ENCODE peak calls at places on chromosomes 6 and 20, in six cellular contexts. One of them, this sample, is unnamed.
A peak's percentile ranks its signal among the peaks of the same experiment; 100 is the strongest.

GRCh38 chr6:90068264-90068663 is 174.0 kb downstream of the GJA10 start:
- DNase-seq in heart right ventricle: peak; percentile 22
- DNase-seq in NCI-H1092: no peak
- DNase-seq in fibroblast of mammary gland: peak; percentile 90
- DNase-seq in CD4-positive, alpha-beta T cell: no peak
- DNase-seq in COR-L47: no peak
- DNase-seq in this sample: peak; percentile 88

GRCh38 chr6:100881707-100882040 is 545 bp upstream of the ASCC3 start:
- DNase-seq in NCI-H1092: no peak
- DNase-seq in CD4-positive, alpha-beta T cell: no peak
- DNase-seq in COR-L47: no peak
- DNase-seq in fibroblast of mammary gland: peak; percentile 13
- DNase-seq in heart right ventricle: no peak
- DNase-seq in this sample: no peak

GRCh38 chr6:74434165-74434564 is 738.2 kb downstream of the CD109 start:
- DNase-seq in NCI-H1092: no peak
- DNase-seq in COR-L47: no peak
- DNase-seq in fibroblast of mammary gland: no peak
- DNase-seq in CD4-positive, alpha-beta T cell: no peak
- DNase-seq in heart right ventricle: no peak
- DNase-seq in this sample: no peak

GRCh38 chr6:14028631-14029030 is 88.9 kb upstream of the CD83 start:
- DNase-seq in CD4-positive, alpha-beta T cell: no peak
- DNase-seq in heart right ventricle: no peak
- DNase-seq in COR-L47: no peak
- DNase-seq in fibroblast of mammary gland: no peak
- DNase-seq in NCI-H1092: no peak
- DNase-seq in this sample: no peak

GRCh38 chr20:8721098-8721497 is 347.8 kb upstream of the PLCB4 start:
- DNase-seq in CD4-positive, alpha-beta T cell: no peak
- DNase-seq in heart right ventricle: peak; percentile 50
- DNase-seq in COR-L47: peak; percentile 69
- DNase-seq in fibroblast of mammary gland: peak; percentile 70
- DNase-seq in NCI-H1092: peak; percentile 10
- DNase-seq in this sample: peak; percentile 48

GRCh38 chr20:19492937-19493336 is 265.1 kb upstream of the RIN2 start:
- DNase-seq in fibroblast of mammary gland: no peak
- DNase-seq in NCI-H1092: peak; percentile 11
- DNase-seq in heart right ventricle: no peak
- DNase-seq in CD4-positive, alpha-beta T cell: no peak
- DNase-seq in COR-L47: peak; percentile 42
- DNase-seq in this sample: no peak

GRCh38 chr6:72620866-72621242 is 1.0 kb upstream of the KCNQ5 start:
- DNase-seq in NCI-H1092: no peak
- DNase-seq in COR-L47: no peak
- DNase-seq in fibroblast of mammary gland: no peak
- DNase-seq in heart right ventricle: no peak
- DNase-seq in CD4-positive, alpha-beta T cell: peak; percentile 10
- DNase-seq in this sample: no peak

GRCh38 chr6:170160031-170160627 is 130.7 kb downstream of the DLL1 start:
- DNase-seq in fibroblast of mammary gland: no peak
- DNase-seq in heart right ventricle: no peak
- DNase-seq in COR-L47: no peak
- DNase-seq in CD4-positive, alpha-beta T cell: peak; percentile 20
- DNase-seq in NCI-H1092: no peak
- DNase-seq in this sample: no peak

GRCh38 chr6:109896333-109896732 is 81.8 kb upstream of the GPR6 start:
- DNase-seq in heart right ventricle: no peak
- DNase-seq in NCI-H1092: no peak
- DNase-seq in COR-L47: no peak
- DNase-seq in CD4-positive, alpha-beta T cell: no peak
- DNase-seq in fibroblast of mammary gland: peak; percentile 48
- DNase-seq in this sample: no peak

GRCh38 chr6:54695815-54696214 is 150.8 kb upstream of the FAM83B start:
- DNase-seq in COR-L47: no peak
- DNase-seq in fibroblast of mammary gland: no peak
- DNase-seq in NCI-H1092: no peak
- DNase-seq in heart right ventricle: no peak
- DNase-seq in CD4-positive, alpha-beta T cell: no peak
- DNase-seq in this sample: no peak

GRCh38 chr6:48597951-48598350 is 487.0 kb upstream of the PTCHD4 start:
- DNase-seq in NCI-H1092: no peak
- DNase-seq in heart right ventricle: no peak
- DNase-seq in fibroblast of mammary gland: peak; percentile 6
- DNase-seq in COR-L47: no peak
- DNase-seq in CD4-positive, alpha-beta T cell: no peak
- DNase-seq in this sample: peak; percentile 88

GRCh38 chr6:37435373-37435772 is 2.4 kb downstream of the CMTR1 start:
- DNase-seq in CD4-positive, alpha-beta T cell: no peak
- DNase-seq in COR-L47: no peak
- DNase-seq in fibroblast of mammary gland: peak; percentile 24
- DNase-seq in heart right ventricle: no peak
- DNase-seq in NCI-H1092: no peak
- DNase-seq in this sample: no peak

GRCh38 chr6:150443621-150444020 is 74.8 kb downstream of the IYD start:
- DNase-seq in CD4-positive, alpha-beta T cell: no peak
- DNase-seq in COR-L47: no peak
- DNase-seq in heart right ventricle: no peak
- DNase-seq in NCI-H1092: no peak
- DNase-seq in fibroblast of mammary gland: peak; percentile 8
- DNase-seq in this sample: no peak

GRCh38 chr6:19697744-19698290 is 139.4 kb upstream of the ID4 start:
- DNase-seq in fibroblast of mammary gland: peak; percentile 85
- DNase-seq in heart right ventricle: no peak
- DNase-seq in CD4-positive, alpha-beta T cell: no peak
- DNase-seq in COR-L47: no peak
- DNase-seq in NCI-H1092: no peak
- DNase-seq in this sample: peak; percentile 97

GRCh38 chr20:21453676-21454075 is 56.4 kb upstream of the NKX2-4 start:
- DNase-seq in heart right ventricle: no peak
- DNase-seq in fibroblast of mammary gland: no peak
- DNase-seq in CD4-positive, alpha-beta T cell: no peak
- DNase-seq in NCI-H1092: no peak
- DNase-seq in COR-L47: no peak
- DNase-seq in this sample: no peak

GRCh38 chr6:130796313-130796905 is 30.8 kb upstream of the SMLR1 start:
- DNase-seq in heart right ventricle: peak; percentile 47
- DNase-seq in CD4-positive, alpha-beta T cell: no peak
- DNase-seq in fibroblast of mammary gland: peak; percentile 81
- DNase-seq in COR-L47: peak; percentile 39
- DNase-seq in NCI-H1092: no peak
- DNase-seq in this sample: no peak

GRCh38 chr6:6614096-6614964 is 25.8 kb downstream of the LY86 start:
- DNase-seq in COR-L47: no peak
- DNase-seq in NCI-H1092: no peak
- DNase-seq in fibroblast of mammary gland: peak; percentile 1
- DNase-seq in heart right ventricle: no peak
- DNase-seq in CD4-positive, alpha-beta T cell: peak; percentile 13
- DNase-seq in this sample: no peak

GRCh38 chr20:1809121-1809520 is 86.1 kb upstream of the SIRPA start:
- DNase-seq in fibroblast of mammary gland: peak; percentile 90
- DNase-seq in heart right ventricle: no peak
- DNase-seq in COR-L47: no peak
- DNase-seq in CD4-positive, alpha-beta T cell: no peak
- DNase-seq in NCI-H1092: no peak
- DNase-seq in this sample: peak; percentile 87

GRCh38 chr20:33788351-33789049 is 22.6 kb upstream of the CHMP4B start:
- DNase-seq in COR-L47: no peak
- DNase-seq in fibroblast of mammary gland: no peak
- DNase-seq in CD4-positive, alpha-beta T cell: no peak
- DNase-seq in heart right ventricle: no peak
- DNase-seq in NCI-H1092: no peak
- DNase-seq in this sample: no peak